ENCODE peak calls at places on chromosomes 12 and 14, in five cellular contexts. G, I, X, F and W are unnamed samples.

GRCh38 chr14:74475678-74476077 is 17.4 kb downstream of the NPC2 start:
- DNase-seq in F (no peak), X (no peak), G (peak), I (no peak), W (peak)

GRCh38 chr12:64747681-64748080 is 11.5 kb downstream of the GNS start:
- DNase-seq in G (no peak), X (no peak), F (no peak), I (no peak), W (no peak)

GRCh38 chr14:89851031-89851430 is 103.5 kb downstream of the EFCAB11 start:
- DNase-seq in I (no peak), G (no peak), X (no peak), F (no peak), W (no peak)

GRCh38 chr14:90547968-90548367 is 151.1 kb downstream of the CALM1 start:
- DNase-seq in F (no peak), X (no peak), I (no peak), G (no peak), W (no peak)

GRCh38 chr12:32755051-32755653 is 545 bp downstream of the YARS2 start:
- DNase-seq in X (peak), F (peak), G (peak), I (peak), W (peak)

GRCh38 chr14:55514819-55515470 is 65.1 kb upstream of the KTN1 start:
- DNase-seq in F (no peak), X (peak), I (no peak), G (peak), W (peak)

GRCh38 chr12:48712209-48712608 is 4.3 kb downstream of the CCNT1 start:
- DNase-seq in F (no peak), I (no peak), G (no peak), X (no peak), W (no peak)

GRCh38 chr12:65278576-65279386 is at the start of gene MSRB3:
- DNase-seq in I (peak), F (peak), X (peak), G (peak), W (peak)

GRCh38 chr12:76186507-76186906 is 102.0 kb upstream of the NAP1L1 start:
- DNase-seq in G (peak), I (no peak), X (no peak), F (no peak), W (no peak)

GRCh38 chr12:93915411-93915810 is 233.0 kb upstream of the PLXNC1 start:
- DNase-seq in F (no peak), G (no peak), I (no peak), X (no peak), W (no peak)

GRCh38 chr12:132561784-132562156 is 48.6 kb downstream of the LRCOL1 start:
- DNase-seq in X (no peak), F (peak), G (no peak), I (no peak), W (no peak)

GRCh38 chr14:36344211-36344610 is 23.8 kb upstream of the MBIP start:
- DNase-seq in G (peak), F (peak), I (no peak), X (no peak), W (no peak)

GRCh38 chr14:89436274-89436656 is 19.2 kb upstream of the FOXN3 start:
- DNase-seq in I (no peak), X (no peak), F (no peak), G (no peak), W (no peak)

GRCh38 chr12:57235012-57235727 is 5.7 kb downstream of the SHMT2 start:
- DNase-seq in F (peak), G (peak), I (peak), X (no peak), W (peak)

GRCh38 chr12:118773956-118774723 is 207.2 kb upstream of the SRRM4 start:
- DNase-seq in G (no peak), F (peak), I (no peak), X (no peak), W (no peak)

GRCh38 chr14:65732112-65732511 is 319.6 kb downstream of the FUT8 start:
- DNase-seq in F (no peak), X (no peak), G (no peak), I (no peak), W (no peak)

GRCh38 chr14:70955543-70956480 is 48.6 kb downstream of the PCNX1 start:
- DNase-seq in G (peak), F (peak), X (peak), I (no peak), W (peak)

GRCh38 chr14:29710015-29710414 is 217.6 kb downstream of the PRKD1 start:
- DNase-seq in G (peak), I (no peak), X (no peak), F (no peak), W (peak)

GRCh38 chr14:74302160-74302628 is 540 bp downstream of the ABCD4 start:
- DNase-seq in F (peak), G (peak), I (no peak), X (no peak), W (peak)

GRCh38 chr14:90759370-90760054 is 56.7 kb downstream of the TTC7B start:
- DNase-seq in F (no peak), G (no peak), I (no peak), X (no peak), W (no peak)

GRCh38 chr14:24437020-24437735 is 5.4 kb downstream of the SDR39U1 start:
- DNase-seq in X (no peak), I (no peak), G (no peak), F (no peak), W (no peak)

GRCh38 chr12:15701721-15702156 is 87.4 kb downstream of the EPS8 start:
- DNase-seq in G (peak), F (no peak), X (no peak), I (no peak), W (peak)

GRCh38 chr14:104442107-104442551 is 137.4 kb upstream of the C14orf180 start:
- DNase-seq in F (no peak), G (no peak), I (no peak), X (no peak), W (no peak)

GRCh38 chr12:60465060-60465459 is 869.2 kb downstream of the SLC16A7 start:
- DNase-seq in I (no peak), G (no peak), F (no peak), X (no peak), W (no peak)

GRCh38 chr12:8034802-8035201 is 2.3 kb downstream of the FOXJ2 start:
- DNase-seq in F (peak), X (no peak), G (no peak), I (no peak), W (no peak)
- H3K4me3 ChIP-seq in F (no peak), X (peak), G (peak), I (peak), W (peak)

DNA sequence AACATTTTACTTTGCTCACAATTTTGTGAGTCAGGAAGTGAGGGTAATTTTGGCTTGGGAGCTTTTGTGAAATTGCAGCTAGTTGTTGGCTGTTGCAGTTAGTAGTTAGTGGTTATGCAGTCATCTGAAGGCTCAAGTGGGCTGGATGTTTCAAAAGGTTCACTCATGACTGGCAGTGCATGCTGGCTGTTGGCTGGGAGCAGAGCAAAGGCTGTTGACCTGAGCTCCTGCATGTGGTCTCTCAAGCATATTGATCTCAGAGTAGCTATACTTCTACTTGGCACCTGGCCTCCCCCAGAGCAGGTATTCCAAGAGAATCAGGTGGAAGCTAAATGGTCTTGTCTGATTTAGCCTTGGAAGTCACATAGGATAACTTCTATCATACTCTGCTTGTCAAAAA is 414.1 kb upstream of the STXBP6 start:
- DNase-seq in G (no peak), X (no peak), F (no peak), I (no peak), W (no peak)
- H3K4me3 ChIP-seq in G (no peak), X (no peak), F (no peak), I (no peak), W (no peak)

GRCh38 chr12:96399081-96399918 is 939 bp downstream of the CDK17 start:
- DNase-seq in G (peak), F (peak), X (no peak), I (peak), W (peak)
- H3K4me3 ChIP-seq in G (peak), F (peak), X (peak), I (peak), W (peak)

GRCh38 chr14:49461529-49462401 is 124.4 kb downstream of the RPS29 start:
- DNase-seq in X (peak), F (peak), I (peak), G (peak), W (peak)

GRCh38 chr14:49463146-49463545 is 123.0 kb downstream of the RPS29 start:
- DNase-seq in F (no peak), I (no peak), X (no peak), G (no peak), W (no peak)

GRCh38 chr14:49464885-49465284 is 121.3 kb downstream of the RPS29 start:
- DNase-seq in I (no peak), X (no peak), G (no peak), F (peak), W (peak)

GRCh38 chr14:49456589-49456988 is 129.6 kb downstream of the RPS29 start:
- DNase-seq in I (no peak), G (no peak), F (no peak), X (no peak), W (no peak)

GRCh38 chr14:49460647-49461046 is 125.5 kb downstream of the RPS29 start:
- DNase-seq in I (no peak), F (no peak), X (no peak), G (no peak), W (no peak)
- H3K4me3 ChIP-seq in I (no peak), F (no peak), X (no peak), G (no peak), W (no peak)